ENCODE peak calls at places on chromosomes 6 and 20, in six cellular contexts. One of them, this sample, is unnamed.

GRCh38 chr6:110554966-110555460 is 78.6 kb upstream of the SLC22A16 start:
- DNase-seq in fibroblast of villous mesenchyme: no peak
- DNase-seq in AG08395: no peak
- DNase-seq in fibroblast of the aortic adventitia: no peak
- DNase-seq in prostate gland: peak
- DNase-seq in NCI-H1092 treated with DMSO at 0.1 percent for 48 hours: no peak
- DNase-seq in this sample: no peak

GRCh38 chr6:47180633-47181032 is 129.1 kb downstream of the TNFRSF21 start:
- DNase-seq in AG08395: peak
- DNase-seq in fibroblast of the aortic adventitia: peak
- DNase-seq in NCI-H1092 treated with DMSO at 0.1 percent for 48 hours: no peak
- DNase-seq in fibroblast of villous mesenchyme: peak
- DNase-seq in prostate gland: no peak
- DNase-seq in this sample: no peak

GRCh38 chr20:59729476-59729875 is 125.1 kb downstream of the PHACTR3 start:
- DNase-seq in AG08395: no peak
- DNase-seq in fibroblast of villous mesenchyme: no peak
- DNase-seq in NCI-H1092 treated with DMSO at 0.1 percent for 48 hours: no peak
- DNase-seq in prostate gland: no peak
- DNase-seq in fibroblast of the aortic adventitia: no peak
- DNase-seq in this sample: no peak

GRCh38 chr6:73286752-73287151 is 23.8 kb upstream of the KHDC1 start:
- DNase-seq in fibroblast of villous mesenchyme: peak
- DNase-seq in prostate gland: no peak
- DNase-seq in fibroblast of the aortic adventitia: no peak
- DNase-seq in NCI-H1092 treated with DMSO at 0.1 percent for 48 hours: no peak
- DNase-seq in AG08395: no peak
- DNase-seq in this sample: no peak

GRCh38 chr20:41140226-41141133 is 3.1 kb downstream of the PLCG1 start:
- DNase-seq in NCI-H1092 treated with DMSO at 0.1 percent for 48 hours: no peak
- DNase-seq in prostate gland: no peak
- DNase-seq in AG08395: no peak
- DNase-seq in fibroblast of villous mesenchyme: no peak
- DNase-seq in fibroblast of the aortic adventitia: no peak
- DNase-seq in this sample: no peak

GRCh38 chr6:34955447-34955846 is 66.4 kb downstream of the ANKS1A start:
- DNase-seq in AG08395: no peak
- DNase-seq in NCI-H1092 treated with DMSO at 0.1 percent for 48 hours: no peak
- DNase-seq in fibroblast of villous mesenchyme: no peak
- DNase-seq in fibroblast of the aortic adventitia: no peak
- DNase-seq in prostate gland: no peak
- DNase-seq in this sample: no peak

GRCh38 chr20:35091808-35092523 is 641 bp downstream of the TRPC4AP start:
- DNase-seq in fibroblast of villous mesenchyme: peak
- DNase-seq in AG08395: peak
- DNase-seq in NCI-H1092 treated with DMSO at 0.1 percent for 48 hours: peak
- DNase-seq in prostate gland: no peak
- DNase-seq in fibroblast of the aortic adventitia: peak
- DNase-seq in this sample: no peak

GRCh38 chr6:55666811-55667210 is 87.8 kb upstream of the HMGCLL1 start:
- DNase-seq in fibroblast of the aortic adventitia: no peak
- DNase-seq in fibroblast of villous mesenchyme: peak
- DNase-seq in AG08395: no peak
- DNase-seq in NCI-H1092 treated with DMSO at 0.1 percent for 48 hours: no peak
- DNase-seq in prostate gland: no peak
- DNase-seq in this sample: no peak

GRCh38 chr6:121666809-121667208 is 231.4 kb downstream of the GJA1 start:
- DNase-seq in fibroblast of villous mesenchyme: peak
- DNase-seq in AG08395: peak
- DNase-seq in NCI-H1092 treated with DMSO at 0.1 percent for 48 hours: no peak
- DNase-seq in fibroblast of the aortic adventitia: peak
- DNase-seq in prostate gland: no peak
- DNase-seq in this sample: no peak

GRCh38 chr6:169934699-169935347 is 183.4 kb downstream of the ERMARD start:
- DNase-seq in prostate gland: no peak
- DNase-seq in NCI-H1092 treated with DMSO at 0.1 percent for 48 hours: no peak
- DNase-seq in fibroblast of the aortic adventitia: no peak
- DNase-seq in fibroblast of villous mesenchyme: no peak
- DNase-seq in AG08395: no peak
- DNase-seq in this sample: no peak

GRCh38 chr6:19415605-19416326 is 421.4 kb upstream of the ID4 start:
- DNase-seq in fibroblast of the aortic adventitia: peak
- DNase-seq in NCI-H1092 treated with DMSO at 0.1 percent for 48 hours: no peak
- DNase-seq in prostate gland: no peak
- DNase-seq in AG08395: peak
- DNase-seq in fibroblast of villous mesenchyme: peak
- DNase-seq in this sample: no peak

GRCh38 chr6:104771258-104771832 is 88.4 kb downstream of the HACE1 start:
- DNase-seq in prostate gland: no peak
- DNase-seq in fibroblast of villous mesenchyme: peak
- DNase-seq in NCI-H1092 treated with DMSO at 0.1 percent for 48 hours: peak
- DNase-seq in fibroblast of the aortic adventitia: peak
- DNase-seq in AG08395: peak
- DNase-seq in this sample: peak

GRCh38 chr6:137764464-137764863 is 102.6 kb upstream of the TNFAIP3 start:
- DNase-seq in prostate gland: no peak
- DNase-seq in fibroblast of villous mesenchyme: peak
- DNase-seq in NCI-H1092 treated with DMSO at 0.1 percent for 48 hours: no peak
- DNase-seq in fibroblast of the aortic adventitia: peak
- DNase-seq in AG08395: peak
- DNase-seq in this sample: no peak

GRCh38 chr20:5100684-5101347 is 18.9 kb downstream of the PCNA start:
- DNase-seq in fibroblast of villous mesenchyme: peak
- DNase-seq in prostate gland: peak
- DNase-seq in NCI-H1092 treated with DMSO at 0.1 percent for 48 hours: peak
- DNase-seq in fibroblast of the aortic adventitia: peak
- DNase-seq in AG08395: peak
- DNase-seq in this sample: peak

GRCh38 chr20:6397115-6397514 is 274.3 kb upstream of the FERMT1 start:
- DNase-seq in AG08395: no peak
- DNase-seq in NCI-H1092 treated with DMSO at 0.1 percent for 48 hours: no peak
- DNase-seq in fibroblast of villous mesenchyme: no peak
- DNase-seq in prostate gland: no peak
- DNase-seq in fibroblast of the aortic adventitia: no peak
- DNase-seq in this sample: no peak

GRCh38 chr6:84522135-84522535 is 242.3 kb downstream of the TBX18 start:
- DNase-seq in fibroblast of villous mesenchyme: peak
- DNase-seq in AG08395: peak
- DNase-seq in NCI-H1092 treated with DMSO at 0.1 percent for 48 hours: no peak
- DNase-seq in fibroblast of the aortic adventitia: peak
- DNase-seq in prostate gland: no peak
- DNase-seq in this sample: no peak

GRCh38 chr6:28709478-28710349 is 184.0 kb downstream of the GPX5 start:
- DNase-seq in fibroblast of villous mesenchyme: no peak
- DNase-seq in fibroblast of the aortic adventitia: no peak
- DNase-seq in prostate gland: no peak
- DNase-seq in NCI-H1092 treated with DMSO at 0.1 percent for 48 hours: no peak
- DNase-seq in AG08395: no peak
- DNase-seq in this sample: no peak